ENCODE peak calls at places on chromosomes 2 and 18, in seven cellular contexts. J, U, K, T, H, R and D are unnamed samples.

GRCh38 chr2:83103602-83104001 is 1355.5 kb downstream of the SUCLG1 start:
- DNase-seq in T (no peak), K (no peak), U (no peak), J (no peak), R (peak), H (no peak), D (no peak)

GRCh38 chr2:27720004-27720551 is 51.4 kb upstream of the MRPL33 start:
- DNase-seq in H (peak), U (no peak), K (peak), J (no peak), R (peak), T (no peak), D (no peak)

GRCh38 chr18:63262369-63263335 is 56.9 kb downstream of the BCL2 start:
- DNase-seq in J (no peak), T (no peak), K (peak), R (no peak), U (no peak), H (no peak), D (peak)

GRCh38 chr18:58911766-58912165 is 47.1 kb downstream of the ZNF532 start:
- DNase-seq in U (no peak), T (no peak), R (no peak), K (no peak), J (no peak), H (no peak), D (no peak)

GRCh38 chr2:141201161-141201560 is 929.7 kb downstream of the LRP1B start:
- DNase-seq in K (no peak), T (no peak), U (no peak), H (no peak), J (no peak), R (no peak), D (no peak)

GRCh38 chr2:113058998-113059960 is at the start of gene IL36RN:
- DNase-seq in T (no peak), R (no peak), J (no peak), H (no peak), U (no peak), K (no peak), D (no peak)

GRCh38 chr2:145597809-145598208 is 1077.9 kb upstream of the ZEB2 start:
- DNase-seq in U (no peak), H (no peak), K (no peak), J (no peak), T (no peak), R (no peak), D (no peak)

GRCh38 chr2:111972955-111973565 is 74.7 kb downstream of the MERTK start:
- DNase-seq in K (no peak), J (no peak), H (no peak), R (no peak), T (no peak), U (no peak), D (no peak)